ENCODE peak calls at places on chromosome 7, in seven cellular contexts. T, S, M, W, H, R and B are unnamed samples.

GRCh38 chr7:43954524-43955228 is 28.4 kb downstream of the UBE2D4 start:
- DNase-seq in T (peak; percentile 8), S (no peak), M (no peak), W (peak; percentile 65), H (peak; percentile 43), R (no peak), B (no peak)

GRCh38 chr7:12094365-12094921 is 116.7 kb upstream of the TMEM106B start:
- DNase-seq in T (no peak), S (no peak), M (no peak), W (no peak), H (no peak), R (no peak), B (no peak)

GRCh38 chr7:98369726-98370125 is 31.2 kb downstream of the BAIAP2L1 start:
- DNase-seq in T (no peak), S (no peak), M (no peak), W (no peak), H (no peak), R (no peak), B (no peak)

GRCh38 chr7:33449847-33450246 is 320.5 kb downstream of the BBS9 start:
- DNase-seq in T (no peak), S (no peak), M (no peak), W (no peak), H (no peak), R (no peak), B (no peak)

GRCh38 chr7:21944616-21945373 is 904 bp downstream of the CDCA7L start:
- DNase-seq in T (no peak), S (peak; percentile 39), M (peak; percentile 30), W (peak; percentile 12), H (peak; percentile 88), R (no peak), B (no peak)

GRCh38 chr7:40586197-40586596 is 451.4 kb downstream of the SUGCT start:
- DNase-seq in T (no peak), S (no peak), M (no peak), W (no peak), H (no peak), R (no peak), B (no peak)

GRCh38 chr7:29190349-29191045 is 4.1 kb upstream of the CHN2 start:
- DNase-seq in T (no peak), S (no peak), M (no peak), W (peak; percentile 15), H (no peak), R (no peak), B (no peak)

GRCh38 chr7:98418636-98419315 is 17.9 kb upstream of the BAIAP2L1 start:
- DNase-seq in T (peak; percentile 86), S (no peak), M (no peak), W (peak; percentile 100), H (peak; percentile 90), R (peak; percentile 28), B (no peak)

GRCh38 chr7:101527844-101528667 is 101.0 kb downstream of the MYL10 start:
- DNase-seq in T (no peak), S (no peak), M (no peak), W (no peak), H (no peak), R (no peak), B (no peak)

GRCh38 chr7:28269700-28270361 is 89.2 kb upstream of the JAZF1 start:
- DNase-seq in T (no peak), S (no peak), M (no peak), W (no peak), H (no peak), R (no peak), B (no peak)

GRCh38 chr7:104482362-104483042 is 154.1 kb downstream of the LHFPL3 start:
- DNase-seq in T (no peak), S (no peak), M (no peak), W (no peak), H (no peak), R (no peak), B (no peak)

GRCh38 chr7:6590645-6591110 is 857 bp downstream of the INTS15 start:
- DNase-seq in T (no peak), S (no peak), M (no peak), W (peak; percentile 54), H (no peak), R (no peak), B (no peak)

GRCh38 chr7:2010101-2010500 is 222.6 kb downstream of the MAD1L1 start:
- DNase-seq in T (no peak), S (no peak), M (no peak), W (no peak), H (no peak), R (peak; percentile 1), B (no peak)

GRCh38 chr7:7292608-7293007 is 110.3 kb downstream of the C1GALT1 start:
- DNase-seq in T (no peak), S (no peak), M (no peak), W (no peak), H (no peak), R (no peak), B (no peak)

GRCh38 chr7:15463801-15464761 is 97.7 kb downstream of the AGMO start:
- DNase-seq in T (peak; percentile 31), S (no peak), M (no peak), W (no peak), H (no peak), R (no peak), B (no peak)

GRCh38 chr7:37092548-37092947 is 356.1 kb downstream of the ELMO1 start:
- DNase-seq in T (no peak), S (no peak), M (no peak), W (no peak), H (no peak), R (no peak), B (peak; percentile 61)

GRCh38 chr7:27210441-27211083 is 10.7 kb upstream of the HOXA13 start:
- DNase-seq in T (no peak), S (no peak), M (peak; percentile 42), W (peak; percentile 64), H (peak; percentile 76), R (no peak), B (no peak)

GRCh38 chr7:128406986-128407589 is 2.7 kb downstream of the IMPDH1 start:
- DNase-seq in T (no peak), S (no peak), M (no peak), W (no peak), H (no peak), R (no peak), B (no peak)

GRCh38 chr7:98399903-98400537 is 870 bp downstream of the BAIAP2L1 start:
- DNase-seq in T (no peak), S (no peak), M (no peak), W (peak; percentile 49), H (no peak), R (no peak), B (no peak)

GRCh38 chr7:142012825-142013506 is 17.3 kb downstream of the MGAM start:
- DNase-seq in T (no peak), S (no peak), M (no peak), W (peak; percentile 12), H (no peak), R (no peak), B (no peak)

GRCh38 chr7:127361736-127362135 is 30.8 kb downstream of the ZNF800 start:
- DNase-seq in T (no peak), S (no peak), M (no peak), W (no peak), H (no peak), R (no peak), B (no peak)

GRCh38 chr7:156753630-156754029 is 113.1 kb downstream of the RNF32 start:
- DNase-seq in T (no peak), S (no peak), M (no peak), W (no peak), H (no peak), R (no peak), B (no peak)

GRCh38 chr7:50556247-50556976 is 8.8 kb downstream of the DDC start:
- DNase-seq in T (no peak), S (no peak), M (no peak), W (no peak), H (no peak), R (no peak), B (no peak)

GRCh38 chr7:158824028-158824427 is 5.3 kb downstream of the ESYT2 start:
- DNase-seq in T (no peak), S (no peak), M (peak; percentile 69), W (no peak), H (no peak), R (no peak), B (no peak)

GRCh38 chr7:41630741-41631140 is 72.1 kb downstream of the INHBA start:
- DNase-seq in T (no peak), S (no peak), M (no peak), W (no peak), H (no peak), R (no peak), B (no peak)

GRCh38 chr7:121797283-121798037 is 75.5 kb upstream of the PTPRZ1 start:
- DNase-seq in T (no peak), S (no peak), M (no peak), W (no peak), H (no peak), R (no peak), B (no peak)

GRCh38 chr7:152709307-152710133 is 33.6 kb upstream of the XRCC2 start:
- DNase-seq in T (no peak), S (no peak), M (no peak), W (no peak), H (no peak), R (no peak), B (no peak)

GRCh38 chr7:392822-393221 is 102.9 kb downstream of the FOXL3 start:
- DNase-seq in T (no peak), S (no peak), M (no peak), W (no peak), H (no peak), R (no peak), B (no peak)
- TF ChIP-seq CTCF in T (no peak), S (no peak), M (no peak), W (no peak), H (no peak), R (no peak), B (no peak)

DNA sequence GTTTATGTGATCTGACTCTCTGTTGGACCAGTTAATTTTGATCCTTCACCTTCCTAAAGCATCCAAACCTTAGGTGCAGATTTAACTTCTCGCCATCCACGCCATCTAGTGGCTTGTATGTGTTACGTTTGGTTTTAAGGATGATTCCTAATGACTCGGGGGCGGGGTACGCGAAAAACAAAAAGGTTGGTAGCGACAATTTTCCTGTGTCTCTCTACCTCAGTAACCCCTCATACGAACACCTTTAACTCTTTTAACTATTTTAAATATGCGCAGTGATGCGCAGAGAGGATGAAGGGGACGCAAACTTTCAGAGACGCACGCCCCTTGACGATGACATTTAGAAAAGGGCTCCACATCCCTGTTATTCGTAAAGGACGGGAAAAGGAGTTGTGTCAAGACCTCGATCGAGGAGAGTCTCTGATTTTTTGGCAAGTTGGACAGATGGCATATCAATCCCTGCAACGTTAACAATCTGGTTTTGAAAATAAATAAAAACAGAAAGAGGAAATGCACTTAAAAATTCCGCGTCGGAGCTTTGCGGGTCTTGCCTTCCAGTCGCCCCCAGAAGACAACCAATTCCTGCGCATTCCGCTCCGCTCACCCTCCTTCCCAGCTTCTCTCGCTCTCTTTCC is 597 bp upstream of the KCND2 start:
- DNase-seq in T (no peak), S (no peak), M (no peak), W (peak; percentile 57), H (peak; percentile 40), R (no peak), B (no peak)
- TF ChIP-seq CTCF in T (peak; percentile 63), S (no peak), M (no peak), W (peak; percentile 73), H (peak; percentile 53), R (peak; percentile 65), B (peak; percentile 63)

GRCh38 chr7:47479821-47480575 is 101.9 kb downstream of the TNS3 start:
- DNase-seq in T (no peak), S (no peak), M (no peak), W (no peak), H (no peak), R (no peak), B (no peak)
- TF ChIP-seq CTCF in T (no peak), S (no peak), M (no peak), W (no peak), H (no peak), R (no peak), B (no peak)

GRCh38 chr7:116162992-116163391 is 47.3 kb upstream of the TES start:
- DNase-seq in T (no peak), S (no peak), M (no peak), W (peak; percentile 24), H (no peak), R (no peak), B (no peak)
- TF ChIP-seq CTCF in T (no peak), S (no peak), M (no peak), W (peak; percentile 36), H (no peak), R (no peak), B (no peak)